ENCODE peak calls at places on chromosome 3, in six cellular contexts. W is naive thymus-derived CD4-positive, alpha-beta T cell; A is anterior cingulate cortex; R is activated CD8-positive, alpha-beta memory T cell treated with anti-CD3 and anti-CD28 coated beads, Interleukin-2, amount 50 U/mL, for 4 hours; V is kidney epithelial cell; D is cardiac fibroblast. G is an unnamed sample.

GRCh38 chr3:55723653-55724406 is 236.7 kb upstream of the WNT5A start:
- DNase-seq in W (no peak), A (no peak), R (no peak), V (no peak), D (no peak), G (no peak)

GRCh38 chr3:106534206-106534605 is 665.4 kb upstream of the CBLB start:
- DNase-seq in W (no peak), A (no peak), R (peak), V (peak), D (peak), G (peak)

GRCh38 chr3:4474683-4475490 is 7.8 kb upstream of the SUMF1 start:
- DNase-seq in W (no peak), A (peak), R (no peak), V (peak), D (peak), G (peak)

GRCh38 chr3:42355612-42356011 is 54.8 kb downstream of the LYZL4 start:
- DNase-seq in W (peak), A (no peak), R (no peak), V (no peak), D (no peak), G (no peak)

GRCh38 chr3:8595935-8596262 is 48.7 kb downstream of the SSUH2 start:
- DNase-seq in W (no peak), A (peak), R (no peak), V (no peak), D (no peak), G (no peak)

GRCh38 chr3:31124368-31124767 is 229.9 kb upstream of the GADL1 start:
- DNase-seq in W (no peak), A (no peak), R (no peak), V (no peak), D (peak), G (no peak)

GRCh38 chr3:127634653-127635052 is 5.7 kb downstream of the PODXL2 start:
- DNase-seq in W (no peak), A (no peak), R (no peak), V (no peak), D (no peak), G (no peak)

GRCh38 chr3:129412542-129413198 is 15.8 kb downstream of the EFCAB12 start:
- DNase-seq in W (no peak), A (no peak), R (no peak), V (no peak), D (peak), G (no peak)

GRCh38 chr3:143283432-143284128 is 164.0 kb downstream of the CHST2 start:
- DNase-seq in W (no peak), A (no peak), R (no peak), V (no peak), D (no peak), G (no peak)

GRCh38 chr3:72892870-72893269 is 5.0 kb downstream of the GXYLT2 start:
- DNase-seq in W (no peak), A (no peak), R (no peak), V (no peak), D (no peak), G (peak)

GRCh38 chr3:120114981-120115380 is 20.7 kb upstream of the GSK3B start:
- DNase-seq in W (no peak), A (no peak), R (no peak), V (no peak), D (no peak), G (no peak)

GRCh38 chr3:21163961-21164360 is 587.0 kb downstream of the ZNF385D start:
- DNase-seq in W (no peak), A (no peak), R (no peak), V (no peak), D (no peak), G (no peak)

GRCh38 chr3:79598594-79598993 is 169.2 kb downstream of the ROBO1 start:
- DNase-seq in W (no peak), A (no peak), R (no peak), V (no peak), D (peak), G (no peak)

GRCh38 chr3:30855390-30855789 is 39.1 kb downstream of the GADL1 start:
- DNase-seq in W (no peak), A (no peak), R (no peak), V (no peak), D (no peak), G (no peak)

GRCh38 chr3:48684480-48685143 is 1.1 kb downstream of the NCKIPSD start:
- DNase-seq in W (no peak), A (no peak), R (no peak), V (no peak), D (peak), G (peak)

GRCh38 chr3:127101411-127102067 is 91.4 kb upstream of the PRR23E start:
- DNase-seq in W (no peak), A (no peak), R (no peak), V (no peak), D (no peak), G (no peak)

GRCh38 chr3:140736863-140737460 is 59.1 kb downstream of the TRIM42 start:
- DNase-seq in W (no peak), A (peak), R (no peak), V (no peak), D (peak), G (peak)

GRCh38 chr3:135965129-135965505 is 411 bp upstream of the PPP2R3A start:
- DNase-seq in W (no peak), A (no peak), R (no peak), V (no peak), D (no peak), G (no peak)

GRCh38 chr3:17738921-17739320 is 3.5 kb downstream of the TBC1D5 start:
- DNase-seq in W (no peak), A (no peak), R (no peak), V (no peak), D (no peak), G (no peak)

GRCh38 chr3:184563569-184563925 is 2.0 kb downstream of the EPHB3 start:
- DNase-seq in W (no peak), A (no peak), R (no peak), V (no peak), D (no peak), G (no peak)

GRCh38 chr3:45112939-45113338 is 33.2 kb downstream of the CDCP1 start:
- DNase-seq in W (no peak), A (no peak), R (no peak), V (no peak), D (peak), G (no peak)

GRCh38 chr3:98655666-98656065 is 62.3 kb upstream of the CPOX start:
- DNase-seq in W (no peak), A (no peak), R (no peak), V (no peak), D (peak), G (no peak)

GRCh38 chr3:99651561-99651960 is 13.2 kb downstream of the COL8A1 start:
- DNase-seq in W (no peak), A (no peak), R (no peak), V (peak), D (peak), G (no peak)

GRCh38 chr3:55690746-55691540 is 203.8 kb upstream of the WNT5A start:
- DNase-seq in W (no peak), A (no peak), R (no peak), V (peak), D (no peak), G (no peak)

GRCh38 chr3:57100046-57100695 is 39.7 kb downstream of the SPATA12 start:
- DNase-seq in W (peak), A (peak), R (peak), V (no peak), D (peak), G (peak)

GRCh38 chr3:111801697-111802655 is 57.1 kb upstream of the PHLDB2 start:
- DNase-seq in W (no peak), A (no peak), R (no peak), V (no peak), D (peak), G (no peak)

GRCh38 chr3:35437381-35437780 is 201.9 kb upstream of the ARPP21 start:
- DNase-seq in W (no peak), A (no peak), R (no peak), V (no peak), D (no peak), G (no peak)

GRCh38 chr3:122767690-122768372 is 25.8 kb downstream of the HSPBAP1 start:
- DNase-seq in W (no peak), A (no peak), R (no peak), V (no peak), D (peak), G (peak)

G was measured in NB4.